ENCODE peak calls at places on chromosomes 3 and 15, in six cellular contexts. Y is heart left ventricle; F is CD4-positive, alpha-beta T cell; V is upper lobe of right lung; I is HCT116; S is cardiac fibroblast. P is an unnamed sample.

GRCh38 chr15:49538520-49538919 is 82.1 kb downstream of the FAM227B start:
- DNase-seq in Y (no peak), F (no peak), V (no peak), I (no peak), S (no peak), P (no peak)

GRCh38 chr3:72625616-72626337 is 222.5 kb downstream of the SHQ1 start:
- DNase-seq in Y (no peak), F (no peak), V (no peak), I (no peak), S (peak; percentile 66), P (no peak)

GRCh38 chr3:190220362-190220761 is 99.7 kb upstream of the P3H2 start:
- DNase-seq in Y (no peak), F (no peak), V (no peak), I (no peak), S (no peak), P (no peak)

GRCh38 chr15:69798481-69799315 is 299.0 kb downstream of the TLE3 start:
- DNase-seq in Y (no peak), F (no peak), V (no peak), I (no peak), S (peak; percentile 53), P (no peak)

GRCh38 chr15:68930268-68931022 is at the start of gene SPESP1:
- DNase-seq in Y (peak; percentile 54), F (peak; percentile 39), V (peak; percentile 77), I (no peak), S (peak; percentile 75), P (no peak)

GRCh38 chr15:78830514-78831228 is 19.4 kb upstream of the ADAMTS7 start:
- DNase-seq in Y (no peak), F (no peak), V (no peak), I (no peak), S (no peak), P (peak; percentile 58)

GRCh38 chr15:93895976-93896770 is 335.2 kb upstream of the MCTP2 start:
- DNase-seq in Y (no peak), F (no peak), V (no peak), I (no peak), S (no peak), P (no peak)

GRCh38 chr3:46942079-46942478 is 34.5 kb downstream of the CCDC12 start:
- DNase-seq in Y (peak; percentile 21), F (no peak), V (no peak), I (no peak), S (no peak), P (no peak)

GRCh38 chr3:61687206-61687605 is 125.8 kb downstream of the PTPRG start:
- DNase-seq in Y (no peak), F (no peak), V (no peak), I (no peak), S (no peak), P (no peak)

GRCh38 chr15:57234156-57234555 is 142.1 kb upstream of the CGNL1 start:
- DNase-seq in Y (no peak), F (no peak), V (no peak), I (no peak), S (no peak), P (no peak)

GRCh38 chr3:12964713-12965612 is 108.3 kb downstream of the IQSEC1 start:
- DNase-seq in Y (no peak), F (no peak), V (no peak), I (no peak), S (no peak), P (no peak)

GRCh38 chr3:59605318-59605717 is 555.5 kb upstream of the CFAP20DC start:
- DNase-seq in Y (no peak), F (no peak), V (no peak), I (no peak), S (no peak), P (no peak)

GRCh38 chr3:51099794-51100542 is 285.1 kb upstream of the MANF start:
- DNase-seq in Y (no peak), F (no peak), V (no peak), I (peak; percentile 41), S (peak; percentile 71), P (peak; percentile 29)

GRCh38 chr15:29270169-29270955 is 740 bp upstream of the NSMCE3 start:
- DNase-seq in Y (no peak), F (peak; percentile 28), V (no peak), I (no peak), S (peak; percentile 54), P (peak; percentile 18)

GRCh38 chr3:187773963-187774789 is 28.9 kb upstream of the BCL6 start:
- DNase-seq in Y (no peak), F (no peak), V (no peak), I (no peak), S (no peak), P (no peak)

GRCh38 chr15:40272713-40273056 is 10.2 kb downstream of the ANKRD63 start:
- DNase-seq in Y (no peak), F (no peak), V (no peak), I (no peak), S (no peak), P (no peak)
- TF ChIP-seq CTCF in Y (no peak), F (no peak), V (no peak), I (peak; percentile 33), S (no peak), P (peak; percentile 13)

GRCh38 chr15:61206767-61207166 is 22.3 kb downstream of the RORA start:
- DNase-seq in Y (no peak), F (no peak), V (no peak), I (no peak), S (no peak), P (no peak)
- TF ChIP-seq CTCF in Y (no peak), F (no peak), V (no peak), I (no peak), S (no peak), P (no peak)

DNA sequence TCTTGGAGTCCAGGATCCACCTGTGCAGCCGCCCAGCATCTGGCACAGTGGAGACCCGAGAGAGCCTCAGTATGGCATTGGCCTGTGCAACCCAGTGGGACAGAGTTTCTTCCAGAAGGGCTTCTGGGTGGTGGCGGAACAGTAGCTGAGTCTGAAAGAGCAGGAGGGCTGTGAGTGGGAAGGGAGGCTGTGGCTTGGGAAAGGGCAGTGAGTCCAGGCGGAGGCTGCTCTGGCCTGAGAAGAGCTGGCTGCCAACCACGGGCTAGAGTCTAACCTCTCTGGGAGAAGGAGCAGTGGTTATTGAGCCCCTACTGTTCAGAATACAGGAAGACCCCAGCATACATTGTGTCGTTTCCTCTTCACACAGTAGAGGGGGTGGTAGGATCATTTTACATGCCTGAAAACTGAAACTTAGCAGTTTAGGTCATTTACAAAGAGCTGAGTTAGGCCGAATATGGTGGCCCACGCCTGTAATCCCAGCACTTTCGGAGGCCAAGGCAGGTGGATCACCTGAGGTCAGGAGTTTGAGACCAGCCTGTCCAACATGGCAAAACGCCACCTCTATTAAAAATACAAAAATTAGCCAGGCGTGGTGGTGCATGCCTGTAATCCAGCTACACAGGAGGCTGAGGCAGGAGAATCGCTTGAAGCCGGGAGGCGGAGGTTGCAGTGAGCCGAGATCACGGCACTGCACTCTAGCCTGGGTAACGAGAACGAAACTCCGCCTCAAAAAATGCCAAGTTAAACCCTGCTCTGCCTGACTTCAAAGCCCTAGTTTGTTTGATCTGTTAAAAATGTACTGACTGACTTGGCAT is 3.2 kb downstream of the AEN start:
- DNase-seq in Y (no peak), F (peak; percentile 60), V (peak; percentile 40), I (no peak), S (peak; percentile 71), P (peak; percentile 73)
- TF ChIP-seq CTCF in Y (peak; percentile 50), F (peak; percentile 87), V (peak; percentile 52), I (peak; percentile 12), S (peak; percentile 36), P (peak; percentile 64)

DNA sequence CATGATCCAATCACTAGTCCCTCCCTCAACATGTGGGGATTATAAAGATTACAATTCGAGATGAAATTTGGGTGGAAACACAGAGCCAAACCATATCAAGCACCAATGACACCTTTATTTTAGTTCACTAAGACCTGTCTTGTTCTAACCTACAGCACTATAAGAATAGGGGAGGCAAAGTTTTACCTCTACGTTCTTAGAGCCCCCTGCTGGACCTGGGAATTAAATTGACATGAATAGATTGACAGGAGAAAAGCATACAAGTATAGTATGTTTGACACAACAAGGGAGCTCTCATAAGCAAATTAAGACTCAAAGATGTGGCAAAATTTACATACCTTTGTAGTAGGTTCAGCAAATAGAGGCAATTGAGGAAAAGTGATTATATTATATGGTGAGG is 974.4 kb upstream of the ALCAM start:
- DNase-seq in Y (no peak), F (no peak), V (no peak), I (no peak), S (no peak), P (no peak)
- TF ChIP-seq CTCF in Y (no peak), F (no peak), V (no peak), I (peak; percentile 17), S (no peak), P (no peak)